ENCODE peak calls at places on chromosomes 2 and 18, in ten cellular contexts. B is stomach, G is IMR-90, C is ovary, I is vagina, T is HCT116, A is prostate gland, H is GM12891, F is tibial nerve, Z is esophagus squamous epithelium. W is an unnamed sample.

GRCh38 chr2:229519655-229520054 is 194.7 kb downstream of the DNER start:
- DNase-seq in H (no peak), G (no peak), A (no peak), F (no peak), T (no peak), C (no peak), I (no peak), B (no peak), Z (no peak), W (no peak)

GRCh38 chr2:217821536-217822147 is 181.2 kb downstream of the TNS1 start:
- DNase-seq in C (no peak), Z (no peak), G (no peak), T (no peak), H (no peak), A (no peak), I (no peak), B (no peak), F (no peak), W (no peak)

GRCh38 chr2:1766400-1766799 is 22.1 kb upstream of the PXDN start:
- DNase-seq in A (no peak), B (peak; percentile 10), Z (no peak), H (no peak), F (no peak), I (no peak), G (no peak), C (no peak), T (no peak), W (no peak)

GRCh38 chr2:106866636-106867035 is 19.3 kb downstream of the ST6GAL2 start:
- DNase-seq in A (no peak), Z (no peak), G (no peak), B (no peak), H (no peak), T (no peak), C (no peak), F (no peak), I (no peak), W (no peak)

GRCh38 chr2:157217409-157217808 is 40.1 kb upstream of the GALNT5 start:
- DNase-seq in C (no peak), A (no peak), F (no peak), G (no peak), I (no peak), Z (no peak), T (no peak), B (no peak), H (no peak), W (no peak)

GRCh38 chr2:113240915-113241911 is 37.5 kb downstream of the PAX8 start:
- DNase-seq in A (no peak), Z (no peak), F (peak; percentile 60), T (peak; percentile 97), I (peak; percentile 98), B (peak; percentile 56), C (peak; percentile 48), G (peak; percentile 99), H (no peak), W (peak; percentile 96)

GRCh38 chr18:67731853-67732252 is 215.3 kb upstream of the DSEL start:
- DNase-seq in T (no peak), G (peak; percentile 73), A (no peak), F (no peak), C (no peak), B (no peak), Z (no peak), H (no peak), I (no peak), W (no peak)

GRCh38 chr2:240926516-240927389 is 20.6 kb downstream of the CROCC2 start:
- DNase-seq in G (peak; percentile 56), I (peak; percentile 77), T (no peak), C (peak; percentile 50), H (no peak), Z (no peak), A (no peak), B (peak; percentile 25), F (peak; percentile 11), W (no peak)

GRCh38 chr2:46847185-46847710 is 68.4 kb downstream of the MCFD2 start:
- DNase-seq in B (peak; percentile 99), T (no peak), C (peak; percentile 93), Z (peak; percentile 10), A (peak; percentile 95), G (peak; percentile 96), H (no peak), F (peak; percentile 89), I (no peak), W (peak; percentile 96)

GRCh38 chr2:196276421-196276820 is 105.0 kb upstream of the STK17B start:
- DNase-seq in A (no peak), T (no peak), C (no peak), Z (no peak), F (no peak), H (no peak), B (no peak), I (no peak), G (no peak), W (no peak)

GRCh38 chr2:30684996-30685395 is 122.2 kb downstream of the CAPN13 start:
- DNase-seq in F (no peak), I (no peak), Z (no peak), A (no peak), H (no peak), G (no peak), B (no peak), C (no peak), T (no peak), W (no peak)

GRCh38 chr2:148177559-148177958 is 156.7 kb downstream of the MBD5 start:
- DNase-seq in G (no peak), H (no peak), I (no peak), T (no peak), C (no peak), Z (no peak), F (no peak), A (no peak), B (no peak), W (no peak)

GRCh38 chr2:173149491-173149890 is 73.8 kb downstream of the MAP3K20 start:
- DNase-seq in Z (no peak), A (no peak), C (no peak), F (no peak), T (no peak), G (no peak), B (no peak), I (no peak), H (no peak), W (no peak)

GRCh38 chr2:237601453-237602116 is 11.1 kb upstream of the RAB17 start:
- DNase-seq in G (no peak), B (no peak), I (no peak), F (no peak), T (no peak), H (no peak), A (no peak), Z (no peak), C (peak; percentile 13), W (no peak)

GRCh38 chr2:61222567-61222966 is 60.6 kb downstream of the C2orf74 start:
- DNase-seq in T (no peak), I (no peak), G (no peak), C (no peak), B (no peak), A (no peak), Z (no peak), F (no peak), H (no peak), W (no peak)

GRCh38 chr2:61218076-61218816 is 56.3 kb downstream of the C2orf74 start:
- DNase-seq in H (no peak), F (no peak), T (no peak), A (no peak), B (no peak), Z (no peak), C (no peak), G (no peak), I (no peak), W (no peak)

GRCh38 chr2:61221819-61222218 is 59.8 kb downstream of the C2orf74 start:
- DNase-seq in T (no peak), I (no peak), F (no peak), C (no peak), A (no peak), H (no peak), B (no peak), G (no peak), Z (no peak), W (no peak)

GRCh38 chr2:61218817-61219170 is 56.8 kb downstream of the C2orf74 start:
- DNase-seq in B (no peak), F (no peak), Z (no peak), T (no peak), I (no peak), G (no peak), H (no peak), C (no peak), A (no peak), W (no peak)

DNA sequence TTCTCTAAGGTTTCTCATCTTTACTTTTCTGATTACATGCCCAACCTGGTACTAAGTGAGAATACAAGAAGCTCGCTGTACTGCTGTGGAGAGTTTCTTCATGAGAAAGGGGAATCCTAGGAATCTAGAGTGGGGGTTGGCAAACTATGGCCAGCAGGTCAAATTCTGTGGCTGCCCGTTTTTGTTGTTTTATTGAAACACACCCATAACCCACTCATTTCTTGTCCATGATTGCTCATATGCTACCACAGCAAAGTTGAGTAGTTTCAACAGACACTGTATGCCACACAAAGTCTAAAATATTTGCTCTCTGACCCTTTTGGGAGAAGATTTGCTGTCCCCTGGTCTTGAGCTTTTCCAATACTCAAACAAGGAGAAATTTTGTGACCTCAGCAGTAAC is 58.8 kb downstream of the C2orf74 start:
- DNase-seq in F (no peak), H (no peak), C (no peak), B (no peak), Z (no peak), A (no peak), I (no peak), G (peak; percentile 50), T (no peak), W (no peak)
- TF ChIP-seq POLR2A in F (no peak), H (no peak), C (no peak), B (no peak), Z (no peak), A (no peak), I (no peak), G (no peak), T (no peak), W (no peak)

GRCh38 chr2:112055833-112056625 is 960 bp downstream of the TMEM87B start:
- DNase-seq in T (no peak), A (peak; percentile 63), I (peak; percentile 98), G (peak; percentile 95), B (peak; percentile 60), F (no peak), C (peak; percentile 67), H (no peak), Z (no peak), W (peak; percentile 80)
- TF ChIP-seq POLR2A in T (no peak), A (peak; percentile 12), I (no peak), G (peak; percentile 54), B (no peak), F (no peak), C (no peak), H (no peak), Z (peak; percentile 40), W (no peak)

GRCh38 chr2:213152065-213152794 is 818 bp upstream of the IKZF2 start:
- DNase-seq in A (peak; percentile 65), Z (no peak), T (peak; percentile 2), B (peak; percentile 68), F (peak; percentile 54), C (peak; percentile 74), G (peak; percentile 77), H (no peak), I (no peak), W (peak; percentile 42)
- TF ChIP-seq POLR2A in A (no peak), Z (no peak), T (no peak), B (no peak), F (no peak), C (no peak), G (peak; percentile 37), H (peak; percentile 58), I (no peak), W (no peak)

GRCh38 chr2:64944484-64944883 is 44.7 kb upstream of the SLC1A4 start:
- DNase-seq in A (no peak), G (no peak), Z (no peak), F (no peak), B (no peak), T (no peak), C (no peak), H (no peak), I (no peak), W (no peak)
- TF ChIP-seq POLR2A in A (no peak), G (no peak), Z (no peak), F (no peak), B (no peak), T (no peak), C (no peak), H (no peak), I (no peak), W (no peak)

W was measured in lower leg skin.